ENCODE peak calls at places on chromosomes 13 and 19, in five cellular contexts. T is EH; C is activated naive CD4-positive, alpha-beta T cell; G is mesendoderm; X is stimulated activated CD4-positive, alpha-beta T cell treated with anti-CD3 and anti-CD28 coated beads, Interleukin-1b, Interleukin-23, amount 100 ng/mL, for 48 hours. A is an unnamed sample.

GRCh38 chr19:58001895-58002369 is 688 bp downstream of the ZNF606 start:
- DNase-seq in X (peak), G (peak), T (peak), C (no peak), A (peak)

GRCh38 chr13:34408635-34409034 is 533.4 kb upstream of the NBEA start:
- DNase-seq in T (no peak), X (no peak), C (no peak), G (no peak), A (no peak)

GRCh38 chr13:46289260-46289955 is 77.7 kb downstream of the LRRC63 start:
- DNase-seq in C (no peak), T (no peak), X (no peak), G (no peak), A (no peak)

GRCh38 chr13:37835392-37835791 is 34.2 kb downstream of the TRPC4 start:
- DNase-seq in X (no peak), C (no peak), G (no peak), T (no peak), A (no peak)

GRCh38 chr13:42066542-42066941 is 18.1 kb downstream of the DGKH start:
- DNase-seq in C (no peak), G (no peak), T (peak), X (no peak), A (no peak)

GRCh38 chr13:50691682-50692263 is 151.7 kb downstream of the DLEU7 start:
- DNase-seq in G (no peak), T (peak), X (no peak), C (no peak), A (no peak)

GRCh38 chr13:100721885-100722512 is 47.4 kb upstream of the TMTC4 start:
- DNase-seq in T (peak), X (peak), G (peak), C (peak), A (no peak)

GRCh38 chr13:70424928-70425327 is 316.7 kb upstream of the KLHL1 start:
- DNase-seq in T (no peak), C (no peak), X (no peak), G (no peak), A (no peak)

GRCh38 chr13:50370303-50370950 is 355.2 kb downstream of the KCNRG start:
- DNase-seq in C (no peak), T (no peak), G (no peak), X (no peak), A (no peak)

GRCh38 chr13:101397742-101398141 is 18.6 kb downstream of the NALCN start:
- DNase-seq in C (no peak), X (no peak), G (no peak), T (peak), A (no peak)

GRCh38 chr13:67224148-67224846 is 5.8 kb downstream of the PCDH9 start:
- DNase-seq in T (peak), C (no peak), X (peak), G (peak), A (no peak)

GRCh38 chr13:44013666-44014291 is 134.1 kb downstream of the LACC1 start:
- DNase-seq in X (no peak), G (no peak), T (peak), C (no peak), A (no peak)

GRCh38 chr13:106533940-106534843 is 1.3 kb downstream of the EFNB2 start:
- DNase-seq in C (no peak), X (peak), T (peak), G (peak), A (peak)

GRCh38 chr13:47472516-47472915 is 528.6 kb downstream of the SUCLA2 start:
- DNase-seq in X (no peak), T (no peak), G (peak), C (no peak), A (no peak)

GRCh38 chr19:45973564-45974338 is at the start of gene NOVA2:
- DNase-seq in C (no peak), T (peak), X (peak), G (peak), A (peak)

GRCh38 chr19:30046522-30046921 is 104.5 kb downstream of the URI1 start:
- DNase-seq in G (peak), T (no peak), X (no peak), C (no peak), A (no peak)

GRCh38 chr13:60482012-60482411 is 85.0 kb downstream of the TDRD3 start:
- DNase-seq in T (no peak), G (peak), X (no peak), C (no peak), A (no peak)

GRCh38 chr19:10389863-10390262 is 9.5 kb upstream of the TYK2 start:
- DNase-seq in T (peak), G (peak), C (no peak), X (peak), A (no peak)

GRCh38 chr13:93857126-93857525 is 622.4 kb downstream of the DCT start:
- DNase-seq in C (no peak), X (no peak), G (no peak), T (no peak), A (no peak)

GRCh38 chr13:53131361-53131760 is 102.7 kb downstream of the OLFM4 start:
- DNase-seq in G (no peak), X (no peak), T (no peak), C (no peak), A (no peak)

GRCh38 chr19:47729799-47730520 is 15.4 kb upstream of the NOP53 start:
- DNase-seq in T (no peak), C (no peak), G (peak), X (peak), A (peak)

GRCh38 chr13:36706755-36707154 is 32.9 kb downstream of the SERTM1 start:
- DNase-seq in C (no peak), T (peak), G (no peak), X (no peak), A (no peak)